ENCODE peak calls at places on chromosomes 6 and 20, in four cellular contexts. One of them, this sample, is unnamed.

GRCh38 chr20:63253438-63254236 is 626 bp downstream of the NKAIN4 start:
- DNase-seq in right cardiac atrium: no peak
- DNase-seq in GM19239: no peak
- DNase-seq in iris pigment epithelial cell: no peak
- DNase-seq in this sample: no peak

GRCh38 chr20:61959301-61959700 is 106.4 kb downstream of the TAF4 start:
- DNase-seq in iris pigment epithelial cell: peak; percentile 15
- DNase-seq in right cardiac atrium: no peak
- DNase-seq in GM19239: no peak
- DNase-seq in this sample: no peak

GRCh38 chr6:692356-692851 is 535 bp downstream of the EXOC2 start:
- DNase-seq in right cardiac atrium: peak; percentile 70
- DNase-seq in iris pigment epithelial cell: peak; percentile 60
- DNase-seq in GM19239: peak; percentile 72
- DNase-seq in this sample: peak; percentile 67

GRCh38 chr6:73929421-73929820 is 233.4 kb downstream of the CD109 start:
- DNase-seq in right cardiac atrium: no peak
- DNase-seq in iris pigment epithelial cell: no peak
- DNase-seq in GM19239: no peak
- DNase-seq in this sample: no peak

GRCh38 chr6:148559848-148560433 is 186.9 kb upstream of the UST start:
- DNase-seq in iris pigment epithelial cell: peak; percentile 60
- DNase-seq in GM19239: peak; percentile 60
- DNase-seq in right cardiac atrium: peak; percentile 92
- DNase-seq in this sample: peak; percentile 89

GRCh38 chr6:38179300-38179699 is 359.8 kb downstream of the ZFAND3 start:
- DNase-seq in iris pigment epithelial cell: no peak
- DNase-seq in GM19239: no peak
- DNase-seq in right cardiac atrium: peak; percentile 19
- DNase-seq in this sample: no peak

GRCh38 chr6:119102901-119103300 is 24.4 kb upstream of the FAM184A start:
- DNase-seq in iris pigment epithelial cell: no peak
- DNase-seq in GM19239: no peak
- DNase-seq in right cardiac atrium: no peak
- DNase-seq in this sample: no peak

GRCh38 chr20:40449974-40450616 is 238.9 kb downstream of the MAFB start:
- DNase-seq in iris pigment epithelial cell: no peak
- DNase-seq in GM19239: no peak
- DNase-seq in right cardiac atrium: no peak
- DNase-seq in this sample: no peak

This sample was measured in left ventricle myocardium superior.